ENCODE peak calls at places on chromosome 13, in eight cellular contexts. E is HCT116; I is endothelial cell; H is epithelial cell of proximal tubule; L is fibroblast of mammary gland; X is omental fat pad; T is CD4-positive, alpha-beta T cell; F is tibial nerve. M is an unnamed sample.

GRCh38 chr13:111048387-111048786 is 66.7 kb upstream of the ARHGEF7 start:
- DNase-seq in E (no peak), I (no peak), H (no peak), L (no peak), X (no peak), T (no peak), F (no peak), M (no peak)

GRCh38 chr13:26025196-26025595 is 26.6 kb downstream of the SHISA2 start:
- DNase-seq in E (no peak), I (no peak), H (no peak), L (no peak), X (no peak), T (no peak), F (no peak), M (no peak)

GRCh38 chr13:76455960-76456359 is 430.2 kb downstream of the KCTD12 start:
- DNase-seq in E (no peak), I (no peak), H (no peak), L (peak; percentile 63), X (no peak), T (no peak), F (no peak), M (no peak)

GRCh38 chr13:84297246-84297645 is 415.0 kb upstream of the SLITRK1 start:
- DNase-seq in E (no peak), I (no peak), H (no peak), L (no peak), X (no peak), T (no peak), F (no peak), M (no peak)

GRCh38 chr13:24187185-24187584 is 26.7 kb downstream of the SPATA13 start:
- DNase-seq in E (no peak), I (no peak), H (no peak), L (peak; percentile 58), X (no peak), T (no peak), F (no peak), M (no peak)

GRCh38 chr13:64057372-64058020 is 2641.8 kb upstream of the PCDH20 start:
- DNase-seq in E (no peak), I (no peak), H (no peak), L (no peak), X (no peak), T (no peak), F (no peak), M (no peak)

GRCh38 chr13:59865398-59865797 is 298.3 kb downstream of the DIAPH3 start:
- DNase-seq in E (no peak), I (no peak), H (no peak), L (no peak), X (no peak), T (no peak), F (no peak), M (no peak)

GRCh38 chr13:24683833-24684599 is 3.8 kb downstream of the ATP12A start:
- DNase-seq in E (peak; percentile 24), I (peak; percentile 82), H (no peak), L (peak; percentile 51), X (peak; percentile 36), T (peak; percentile 55), F (peak; percentile 41), M (no peak)

GRCh38 chr13:52412128-52412527 is 6.2 kb upstream of the THSD1 start:
- DNase-seq in E (no peak), I (no peak), H (no peak), L (no peak), X (no peak), T (no peak), F (no peak), M (no peak)

GRCh38 chr13:110516500-110516899 is 45.0 kb downstream of the RAB20 start:
- DNase-seq in E (no peak), I (no peak), H (no peak), L (no peak), X (no peak), T (no peak), F (no peak), M (no peak)

GRCh38 chr13:21014139-21014665 is 47.2 kb downstream of the LATS2 start:
- DNase-seq in E (no peak), I (no peak), H (no peak), L (no peak), X (no peak), T (no peak), F (no peak), M (no peak)

DNA sequence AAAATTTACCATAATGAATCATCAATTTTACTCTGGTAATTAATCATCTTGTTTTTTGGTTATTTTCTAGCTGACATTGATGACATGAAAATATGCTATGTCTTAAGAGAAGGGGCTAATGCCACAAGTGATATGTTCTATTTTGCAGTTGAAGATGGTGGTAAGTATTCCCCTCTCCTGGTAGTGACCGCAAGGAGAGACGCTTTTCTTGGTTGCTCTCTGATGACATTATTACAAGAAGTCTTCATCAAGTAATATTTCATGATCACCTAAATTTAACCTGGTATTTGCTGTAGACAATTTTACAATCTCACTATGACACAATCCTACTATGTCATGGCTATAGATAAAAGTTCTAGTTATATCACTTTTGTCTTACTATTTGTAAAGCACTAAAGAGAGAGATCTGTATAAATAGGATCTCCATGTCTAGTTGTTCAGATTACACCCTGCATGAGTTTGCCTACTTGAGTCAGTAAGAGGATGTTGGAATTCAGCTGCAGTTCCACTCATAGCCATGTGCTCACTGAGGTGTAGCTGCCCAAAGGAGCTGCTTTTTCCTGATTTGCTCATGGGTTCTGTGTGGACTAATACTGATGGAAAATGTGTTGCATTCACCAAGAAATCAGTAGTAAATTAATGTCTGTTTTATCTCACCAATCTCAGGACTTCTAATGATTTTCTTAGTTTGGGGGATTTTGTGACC is 10.9 kb downstream of the FREM2 start:
- DNase-seq in E (no peak), I (peak; percentile 19), H (peak; percentile 38), L (peak; percentile 7), X (no peak), T (no peak), F (no peak), M (no peak)
- TF ChIP-seq CTCF in E (no peak), I (no peak), H (peak; percentile 25), L (no peak), X (no peak), T (no peak), F (no peak), M (no peak)

GRCh38 chr13:94950303-94950702 is 238.0 kb upstream of the SOX21 start:
- DNase-seq in E (no peak), I (peak; percentile 6), H (no peak), L (peak; percentile 11), X (no peak), T (no peak), F (no peak), M (peak; percentile 2)
- TF ChIP-seq CTCF in E (no peak), I (no peak), H (peak; percentile 13), L (peak; percentile 19), X (no peak), T (no peak), F (no peak), M (peak; percentile 53)

DNA sequence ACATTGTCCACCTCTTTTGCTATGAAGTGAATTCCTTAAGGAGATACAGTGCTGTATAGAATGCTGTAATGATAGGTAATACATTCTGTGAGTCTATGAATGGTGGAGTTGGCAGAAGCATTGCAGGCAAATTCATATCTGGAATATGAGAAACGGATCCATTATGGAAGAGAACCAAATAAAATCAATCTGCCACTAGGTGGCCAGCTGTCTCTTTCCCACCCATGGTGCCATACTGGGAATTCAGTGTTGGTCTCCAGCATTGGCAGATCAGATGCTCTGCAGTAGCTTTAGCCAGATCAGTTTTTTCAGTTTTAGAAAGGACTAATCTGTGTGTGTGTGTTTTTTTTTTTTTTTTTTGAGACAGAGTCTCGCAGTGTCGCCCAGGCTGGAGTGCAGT is 27.6 kb downstream of the DNAJC3 start:
- DNase-seq in E (no peak), I (no peak), H (no peak), L (peak; percentile 23), X (no peak), T (no peak), F (no peak), M (no peak)
- TF ChIP-seq CTCF in E (peak; percentile 43), I (peak; percentile 56), H (peak; percentile 50), L (peak; percentile 51), X (no peak), T (no peak), F (no peak), M (peak; percentile 10)

GRCh38 chr13:74202129-74202528 is 67.9 kb upstream of the KLF12 start:
- DNase-seq in E (no peak), I (no peak), H (no peak), L (no peak), X (no peak), T (no peak), F (no peak), M (no peak)
- TF ChIP-seq CTCF in E (no peak), I (no peak), H (no peak), L (no peak), X (no peak), T (no peak), F (no peak), M (no peak)

DNA sequence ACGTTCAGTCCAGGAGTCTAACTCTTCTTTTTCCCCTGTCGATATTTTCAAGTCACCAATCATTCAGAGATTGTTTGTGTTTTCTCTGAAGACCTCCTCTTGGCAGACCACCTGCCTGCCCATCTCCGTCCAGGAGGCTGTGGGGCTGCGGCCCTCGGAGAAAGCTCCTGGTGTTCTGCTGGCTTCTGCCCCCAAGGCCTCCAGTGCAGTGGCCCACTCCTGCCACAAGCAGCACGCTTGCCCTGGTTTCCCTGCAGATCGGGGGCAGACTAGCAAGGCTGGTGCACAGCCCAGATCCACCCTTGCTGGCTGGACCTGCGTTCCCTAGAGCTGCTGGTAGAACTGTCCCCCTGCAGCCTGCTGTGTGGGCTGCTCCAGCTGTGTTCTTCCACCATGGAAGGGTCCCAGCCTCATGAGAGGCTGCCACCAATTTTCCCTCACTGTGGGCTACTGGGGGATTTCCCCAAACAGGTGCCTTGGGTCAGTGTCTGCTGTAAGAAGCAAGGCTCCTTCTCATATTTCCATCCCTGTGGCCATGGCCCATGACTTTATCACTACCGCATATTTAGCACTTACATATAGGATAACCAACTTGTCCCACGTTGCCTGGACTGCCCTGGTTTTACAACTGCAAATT is 43.6 kb upstream of the SERP2 start:
- DNase-seq in E (no peak), I (no peak), H (no peak), L (no peak), X (no peak), T (no peak), F (no peak), M (no peak)
- TF ChIP-seq CTCF in E (no peak), I (no peak), H (no peak), L (no peak), X (no peak), T (no peak), F (no peak), M (no peak)

M was measured in LNCaP clone FGC.